ENCODE peak calls at places on chromosomes 4 and X, in eight cellular contexts. R, W, Y, L, Z, M, Q and E are unnamed samples.

GRCh38 chr4:51906167-51906647 is 63.3 kb downstream of the DCUN1D4 start:
- DNase-seq in L (peak), M (no peak), W (no peak), R (peak), Q (no peak), Z (no peak), Y (no peak), E (no peak)

GRCh38 chr4:16843831-16844508 is 54.5 kb downstream of the LDB2 start:
- DNase-seq in Q (no peak), Y (no peak), R (no peak), M (no peak), Z (no peak), W (no peak), L (no peak), E (no peak)

GRCh38 chrX:119008122-119008744 is 33.8 kb downstream of the LONRF3 start:
- DNase-seq in Y (no peak), Q (peak), W (no peak), M (no peak), Z (peak), L (no peak), R (peak), E (peak)

GRCh38 chr4:153082322-153083301 is 121.6 kb upstream of the TRIM2 start:
- DNase-seq in W (no peak), M (no peak), R (peak), L (no peak), Y (peak), Z (no peak), Q (no peak), E (no peak)

GRCh38 chr4:23972202-23972601 is 82.4 kb upstream of the PPARGC1A start:
- DNase-seq in Q (no peak), M (no peak), W (no peak), R (no peak), Z (no peak), L (no peak), Y (no peak), E (no peak)

GRCh38 chr4:100828986-100829685 is 311.3 kb upstream of the EMCN start:
- DNase-seq in M (no peak), Y (no peak), Z (no peak), R (no peak), L (no peak), Q (no peak), W (no peak), E (no peak)

GRCh38 chr4:4289055-4289454 is 899 bp downstream of the LYAR start:
- DNase-seq in R (no peak), Y (no peak), W (no peak), Z (no peak), Q (no peak), M (peak), L (no peak), E (no peak)

GRCh38 chr4:20338841-20339240 is 87.1 kb downstream of the SLIT2 start:
- DNase-seq in Y (no peak), Q (no peak), W (no peak), R (no peak), Z (no peak), M (no peak), L (no peak), E (no peak)

GRCh38 chr4:150591284-150591874 is 9.4 kb downstream of the MAB21L2 start:
- DNase-seq in Y (no peak), Z (peak), Q (no peak), R (no peak), M (no peak), L (no peak), W (no peak), E (no peak)

GRCh38 chr4:124178449-124179021 is 534.0 kb downstream of the ANKRD50 start:
- DNase-seq in Q (no peak), L (no peak), M (no peak), Z (no peak), R (no peak), Y (no peak), W (no peak), E (no peak)

GRCh38 chr4:25925486-25926201 is 11.6 kb downstream of the SMIM20 start:
- DNase-seq in L (no peak), W (no peak), M (no peak), Y (no peak), R (peak), Q (peak), Z (peak), E (peak)

GRCh38 chr4:5460106-5460801 is 248.1 kb downstream of the EVC2 start:
- DNase-seq in Z (peak), Q (no peak), R (no peak), Y (no peak), W (no peak), L (no peak), M (no peak), E (no peak)

GRCh38 chrX:46582964-46583363 is 9.4 kb downstream of the CHST7 start:
- DNase-seq in Q (no peak), Y (no peak), M (no peak), R (no peak), Z (no peak), W (peak), L (no peak), E (no peak)

GRCh38 chrX:129347291-129347690 is 176.0 kb downstream of the SMARCA1 start:
- DNase-seq in W (no peak), L (no peak), Z (peak), M (no peak), Y (no peak), R (peak), Q (no peak), E (no peak)

GRCh38 chr4:65193985-65194384 is 476.3 kb downstream of the EPHA5 start:
- DNase-seq in W (no peak), R (no peak), M (no peak), Y (peak), Z (no peak), L (no peak), Q (no peak), E (no peak)

GRCh38 chr4:56910172-56910967 is 2.7 kb downstream of the REST start:
- DNase-seq in L (no peak), M (no peak), Q (no peak), Z (no peak), R (no peak), W (no peak), Y (no peak), E (no peak)

GRCh38 chr4:8157496-8157895 is 1.1 kb downstream of the ABLIM2 start:
- DNase-seq in L (no peak), R (no peak), Y (no peak), Z (peak), M (no peak), W (no peak), Q (no peak), E (no peak)

GRCh38 chrX:103453655-103454054 is 65.6 kb downstream of the RAB40A start:
- DNase-seq in W (no peak), L (no peak), R (no peak), Q (no peak), Z (no peak), Y (no peak), M (no peak), E (no peak)

GRCh38 chrX:10011261-10011931 is 44.2 kb downstream of the CLDN34 start:
- DNase-seq in L (peak), Q (no peak), M (no peak), W (no peak), Z (peak), Y (no peak), R (no peak), E (no peak)

GRCh38 chr4:183999435-183999834 is 94.3 kb downstream of the STOX2 start:
- DNase-seq in Q (no peak), R (no peak), M (no peak), Y (no peak), L (no peak), W (no peak), Z (no peak), E (no peak)

GRCh38 chr4:182881928-182882327 is 35.3 kb downstream of the DCTD start:
- DNase-seq in Z (no peak), Q (peak), R (no peak), Y (peak), W (no peak), L (no peak), M (no peak), E (no peak)

GRCh38 chr4:182883351-182883750 is 33.8 kb downstream of the DCTD start:
- DNase-seq in Z (no peak), M (no peak), R (no peak), W (no peak), L (no peak), Y (no peak), Q (no peak), E (no peak)

GRCh38 chr4:182879913-182880312 is 37.3 kb downstream of the DCTD start:
- DNase-seq in R (no peak), W (no peak), L (no peak), Y (no peak), Q (no peak), M (no peak), Z (no peak), E (no peak)

GRCh38 chr4:182878633-182879495 is 38.3 kb downstream of the DCTD start:
- DNase-seq in W (no peak), Y (peak), L (no peak), Z (no peak), R (no peak), Q (no peak), M (no peak), E (no peak)

GRCh38 chr4:182880387-182881356 is 36.5 kb downstream of the DCTD start:
- DNase-seq in W (peak), Z (no peak), Y (no peak), Q (peak), M (peak), R (no peak), L (no peak), E (peak)
- TF ChIP-seq POLR2AphosphoS5 in W (no peak), Z (no peak), Y (no peak), Q (no peak), M (no peak), R (no peak), L (no peak), E (no peak)

GRCh38 chr4:119010909-119011606 is 122.4 kb downstream of the SYNPO2 start:
- DNase-seq in L (no peak), Y (no peak), Z (no peak), R (no peak), W (no peak), Q (no peak), M (no peak), E (no peak)
- H3K27ac ChIP-seq in L (no peak), Y (no peak), Z (no peak), R (no peak), W (no peak), Q (peak), M (no peak), E (peak)

GRCh38 chrX:34437586-34437985 is 219.5 kb downstream of the TMEM47 start:
- DNase-seq in W (no peak), M (no peak), Q (no peak), Z (no peak), L (no peak), Y (no peak), R (no peak), E (peak)
- TF ChIP-seq POLR2AphosphoS5 in W (no peak), M (no peak), Q (no peak), Z (no peak), L (no peak), Y (no peak), R (no peak), E (no peak)

GRCh38 chr4:145045180-145045579 is 52.8 kb downstream of the ANAPC10 start:
- DNase-seq in M (no peak), L (peak), Z (no peak), R (no peak), Y (no peak), Q (no peak), W (no peak), E (no peak)

GRCh38 chr4:145043306-145043705 is 54.7 kb downstream of the ANAPC10 start:
- DNase-seq in Q (no peak), L (no peak), W (no peak), M (no peak), R (no peak), Z (no peak), Y (no peak), E (no peak)

GRCh38 chr4:145044341-145044740 is 53.7 kb downstream of the ANAPC10 start:
- DNase-seq in R (no peak), M (no peak), W (no peak), L (no peak), Z (no peak), Y (no peak), Q (no peak), E (no peak)

GRCh38 chr4:145041378-145041777 is 56.6 kb downstream of the ANAPC10 start:
- DNase-seq in W (no peak), Y (no peak), L (peak), R (no peak), Q (no peak), Z (no peak), M (no peak), E (no peak)

DNA sequence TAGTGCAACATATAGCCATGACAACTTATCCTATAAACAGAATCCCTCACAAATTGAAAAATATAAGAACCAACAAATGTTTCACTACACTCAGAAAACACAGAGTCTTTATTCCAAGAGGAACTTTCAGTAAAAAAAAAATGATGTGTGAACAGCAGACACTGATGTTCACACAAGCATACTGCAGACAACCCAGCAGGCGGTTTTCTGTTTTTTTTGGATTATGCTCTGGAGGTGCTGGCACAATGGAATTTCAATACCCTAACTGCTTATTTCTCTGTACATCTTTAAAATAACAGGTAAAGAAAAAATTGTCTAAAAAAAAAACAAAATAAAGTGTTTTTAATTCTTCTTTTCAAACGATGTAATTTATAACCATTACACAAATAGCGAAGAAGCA is 55.4 kb downstream of the ANAPC10 start:
- DNase-seq in M (no peak), L (no peak), Y (no peak), R (no peak), W (no peak), Q (no peak), Z (no peak), E (no peak)
- H3K27ac ChIP-seq in M (no peak), L (no peak), Y (no peak), R (no peak), W (no peak), Q (no peak), Z (no peak), E (no peak)

GRCh38 chr4:685681-686218 is 3.2 kb downstream of the SLC49A3 start:
- DNase-seq in M (no peak), L (no peak), W (no peak), Y (peak), R (no peak), Q (no peak), Z (no peak), E (no peak)
- TF ChIP-seq POLR2AphosphoS5 in M (no peak), L (no peak), W (no peak), Y (no peak), R (no peak), Q (no peak), Z (no peak), E (no peak)

DNA sequence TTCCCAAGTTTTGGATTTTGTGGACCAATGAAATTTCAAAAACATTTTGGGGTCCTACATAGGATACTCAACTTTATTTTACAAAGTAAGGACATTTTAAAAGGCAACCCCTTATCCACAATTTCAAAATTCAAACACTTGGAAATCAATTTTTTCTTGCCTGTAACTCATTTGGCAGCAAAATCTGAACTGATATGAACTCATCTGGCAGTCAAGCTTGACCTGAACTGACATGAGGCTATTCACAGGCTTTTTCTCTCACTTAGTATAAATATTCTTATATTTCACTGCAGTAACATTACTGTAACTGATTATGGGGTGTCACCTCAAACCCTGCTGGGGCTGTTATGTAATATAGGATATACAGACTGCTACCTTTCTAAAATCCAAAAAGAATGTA is 116.1 kb downstream of the KLHL13 start:
- DNase-seq in Z (no peak), Q (no peak), M (no peak), W (no peak), Y (no peak), R (no peak), L (no peak), E (no peak)
- H3K27ac ChIP-seq in Z (no peak), Q (no peak), M (no peak), W (no peak), Y (no peak), R (no peak), L (no peak), E (no peak)

GRCh38 chrX:11757397-11757728 is 674 bp upstream of the MSL3 start:
- DNase-seq in Z (no peak), L (no peak), Y (no peak), Q (no peak), M (no peak), R (no peak), W (no peak), E (no peak)

GRCh38 chrX:11758400-11759171 is 549 bp downstream of the MSL3 start:
- DNase-seq in Q (peak), L (no peak), Y (peak), R (peak), W (peak), Z (peak), M (peak), E (peak)

GRCh38 chrX:11756354-11757318 is 1.4 kb upstream of the MSL3 start:
- DNase-seq in Y (no peak), M (no peak), R (peak), L (no peak), Z (peak), W (no peak), Q (no peak), E (no peak)

GRCh38 chrX:11759172-11759460 is 1.1 kb downstream of the MSL3 start:
- DNase-seq in R (no peak), L (no peak), M (peak), Q (no peak), Y (peak), Z (no peak), W (no peak), E (no peak)

DNA sequence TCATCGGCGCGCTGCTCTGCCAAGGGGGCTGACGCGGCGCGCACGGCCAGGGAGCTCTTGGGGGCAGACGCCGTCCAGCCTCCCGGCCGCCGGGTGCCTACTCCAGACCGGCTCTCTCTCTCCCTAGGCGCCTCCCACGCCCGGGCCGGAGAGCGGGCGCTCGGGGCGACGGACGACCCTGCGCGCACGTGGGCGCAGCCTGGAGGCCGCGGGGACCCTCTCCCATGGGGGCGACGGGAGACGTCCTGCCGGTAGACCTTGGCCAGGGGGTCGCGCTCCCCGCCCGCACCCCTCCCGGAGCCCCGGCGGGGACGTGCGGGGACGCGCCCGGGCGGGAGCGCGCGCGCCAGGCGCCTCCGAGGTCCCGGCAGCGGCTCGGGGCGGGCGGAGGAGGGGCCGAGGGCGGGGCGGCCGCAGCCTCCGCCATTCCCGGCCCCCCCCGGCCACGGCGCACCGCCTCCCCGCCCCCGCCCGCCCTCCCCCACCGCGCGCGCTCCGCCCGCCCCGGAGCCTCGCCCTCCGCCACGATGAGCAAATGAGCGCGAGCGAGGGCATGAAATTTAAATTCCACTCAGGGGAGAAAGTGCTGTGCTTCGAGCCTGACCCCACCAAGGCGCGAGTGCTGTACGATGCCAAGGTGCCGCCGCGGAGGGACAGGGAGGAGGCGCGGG is at the start of gene MSL3:
- DNase-seq in Z (peak), W (peak), R (no peak), L (no peak), Y (peak), M (peak), Q (peak), E (peak)
- TF ChIP-seq POLR2AphosphoS5 in Z (no peak), W (no peak), R (no peak), L (no peak), Y (no peak), M (peak), Q (no peak), E (peak)